ENCODE peak calls at places on chromosomes 2 and 18, in six cellular contexts. One of them, this sample, is unnamed.

GRCh38 chr2:128596453-128597430 is 278.1 kb upstream of the HS6ST1 start:
- DNase-seq in hepatocyte: no peak
- DNase-seq in uterus: no peak
- DNase-seq in mesendoderm: no peak
- DNase-seq in cardiac muscle cell: no peak
- DNase-seq in CD4-positive, alpha-beta memory T cell: no peak
- DNase-seq in this sample: no peak

GRCh38 chr18:24584205-24584604 is 123.8 kb downstream of the HRH4 start:
- DNase-seq in hepatocyte: no peak
- DNase-seq in uterus: no peak
- DNase-seq in mesendoderm: no peak
- DNase-seq in cardiac muscle cell: no peak
- DNase-seq in CD4-positive, alpha-beta memory T cell: no peak
- DNase-seq in this sample: no peak

GRCh38 chr18:13376298-13376840 is 157.8 kb downstream of the LDLRAD4 start:
- DNase-seq in hepatocyte: no peak
- DNase-seq in uterus: no peak
- DNase-seq in mesendoderm: no peak
- DNase-seq in cardiac muscle cell: no peak
- DNase-seq in CD4-positive, alpha-beta memory T cell: peak
- DNase-seq in this sample: peak

GRCh38 chr2:20186078-20186854 is 38.7 kb downstream of the SDC1 start:
- DNase-seq in hepatocyte: peak
- DNase-seq in uterus: no peak
- DNase-seq in mesendoderm: peak
- DNase-seq in cardiac muscle cell: peak
- DNase-seq in CD4-positive, alpha-beta memory T cell: no peak
- DNase-seq in this sample: no peak

GRCh38 chr2:182767578-182767977 is 51.5 kb downstream of the DNAJC10 start:
- DNase-seq in hepatocyte: peak
- DNase-seq in uterus: no peak
- DNase-seq in mesendoderm: peak
- DNase-seq in cardiac muscle cell: peak
- DNase-seq in CD4-positive, alpha-beta memory T cell: no peak
- DNase-seq in this sample: peak

GRCh38 chr2:79717364-79718007 is 204.6 kb downstream of the CTNNA2 start:
- DNase-seq in hepatocyte: peak
- DNase-seq in uterus: no peak
- DNase-seq in mesendoderm: peak
- DNase-seq in cardiac muscle cell: peak
- DNase-seq in CD4-positive, alpha-beta memory T cell: no peak
- DNase-seq in this sample: no peak

GRCh38 chr2:109513749-109514588 is 99.8 kb downstream of the SEPTIN10 start:
- DNase-seq in hepatocyte: peak
- DNase-seq in uterus: peak
- DNase-seq in mesendoderm: no peak
- DNase-seq in cardiac muscle cell: no peak
- DNase-seq in CD4-positive, alpha-beta memory T cell: no peak
- DNase-seq in this sample: peak

GRCh38 chr18:58615150-58616132 is 13.4 kb downstream of the ALPK2 start:
- DNase-seq in hepatocyte: no peak
- DNase-seq in uterus: no peak
- DNase-seq in mesendoderm: no peak
- DNase-seq in cardiac muscle cell: no peak
- DNase-seq in CD4-positive, alpha-beta memory T cell: peak
- DNase-seq in this sample: no peak

GRCh38 chr18:10928971-10929373 is 220.4 kb downstream of the PIEZO2 start:
- DNase-seq in hepatocyte: no peak
- DNase-seq in uterus: no peak
- DNase-seq in mesendoderm: no peak
- DNase-seq in cardiac muscle cell: no peak
- DNase-seq in CD4-positive, alpha-beta memory T cell: no peak
- DNase-seq in this sample: no peak

GRCh38 chr2:45256867-45257641 is 247.8 kb upstream of the SIX2 start:
- DNase-seq in hepatocyte: peak
- DNase-seq in uterus: no peak
- DNase-seq in mesendoderm: no peak
- DNase-seq in cardiac muscle cell: no peak
- DNase-seq in CD4-positive, alpha-beta memory T cell: no peak
- DNase-seq in this sample: no peak

GRCh38 chr2:126761981-126762878 is 106.3 kb downstream of the GYPC start:
- DNase-seq in hepatocyte: no peak
- DNase-seq in uterus: no peak
- DNase-seq in mesendoderm: no peak
- DNase-seq in cardiac muscle cell: no peak
- DNase-seq in CD4-positive, alpha-beta memory T cell: peak
- DNase-seq in this sample: peak

GRCh38 chr2:29022455-29023128 is 41.5 kb downstream of the TOGARAM2 start:
- DNase-seq in hepatocyte: no peak
- DNase-seq in uterus: no peak
- DNase-seq in mesendoderm: peak
- DNase-seq in cardiac muscle cell: peak
- DNase-seq in CD4-positive, alpha-beta memory T cell: no peak
- DNase-seq in this sample: no peak

GRCh38 chr18:1246827-1247226 is 342.2 kb downstream of the ADCYAP1 start:
- DNase-seq in hepatocyte: no peak
- DNase-seq in uterus: no peak
- DNase-seq in mesendoderm: no peak
- DNase-seq in cardiac muscle cell: no peak
- DNase-seq in CD4-positive, alpha-beta memory T cell: no peak
- DNase-seq in this sample: no peak

GRCh38 chr2:44362207-44363015 is 664 bp downstream of the CAMKMT start:
- DNase-seq in hepatocyte: peak
- DNase-seq in uterus: peak
- DNase-seq in mesendoderm: no peak
- DNase-seq in cardiac muscle cell: peak
- DNase-seq in CD4-positive, alpha-beta memory T cell: peak
- DNase-seq in this sample: peak

GRCh38 chr18:48319796-48320638 is 89.2 kb downstream of the ZBTB7C start:
- DNase-seq in hepatocyte: peak
- DNase-seq in uterus: no peak
- DNase-seq in mesendoderm: peak
- DNase-seq in cardiac muscle cell: no peak
- DNase-seq in CD4-positive, alpha-beta memory T cell: no peak
- DNase-seq in this sample: no peak

GRCh38 chr2:27154481-27154880 is 5.7 kb downstream of the TCF23 start:
- DNase-seq in hepatocyte: no peak
- DNase-seq in uterus: peak
- DNase-seq in mesendoderm: no peak
- DNase-seq in cardiac muscle cell: no peak
- DNase-seq in CD4-positive, alpha-beta memory T cell: no peak
- DNase-seq in this sample: no peak

GRCh38 chr2:2057125-2057721 is 273.9 kb downstream of the MYT1L start:
- DNase-seq in hepatocyte: peak
- DNase-seq in uterus: peak
- DNase-seq in mesendoderm: peak
- DNase-seq in cardiac muscle cell: no peak
- DNase-seq in CD4-positive, alpha-beta memory T cell: peak
- DNase-seq in this sample: peak

GRCh38 chr2:151637284-151637781 is 96.9 kb downstream of the NEB start:
- DNase-seq in hepatocyte: no peak
- DNase-seq in uterus: no peak
- DNase-seq in mesendoderm: no peak
- DNase-seq in cardiac muscle cell: no peak
- DNase-seq in CD4-positive, alpha-beta memory T cell: peak
- DNase-seq in this sample: peak

GRCh38 chr2:45943231-45944044 is 292.0 kb downstream of the PRKCE start:
- DNase-seq in hepatocyte: no peak
- DNase-seq in uterus: no peak
- DNase-seq in mesendoderm: no peak
- DNase-seq in cardiac muscle cell: no peak
- DNase-seq in CD4-positive, alpha-beta memory T cell: no peak
- DNase-seq in this sample: no peak

GRCh38 chr18:73244411-73244810 is 376.6 kb upstream of the NETO1 start:
- DNase-seq in hepatocyte: no peak
- DNase-seq in uterus: no peak
- DNase-seq in mesendoderm: no peak
- DNase-seq in cardiac muscle cell: no peak
- DNase-seq in CD4-positive, alpha-beta memory T cell: no peak
- DNase-seq in this sample: no peak

GRCh38 chr2:27379840-27380625 is 501 bp downstream of the ZNF513 start:
- DNase-seq in hepatocyte: peak
- DNase-seq in uterus: peak
- DNase-seq in mesendoderm: peak
- DNase-seq in cardiac muscle cell: no peak
- DNase-seq in CD4-positive, alpha-beta memory T cell: peak
- DNase-seq in this sample: peak

DNA sequence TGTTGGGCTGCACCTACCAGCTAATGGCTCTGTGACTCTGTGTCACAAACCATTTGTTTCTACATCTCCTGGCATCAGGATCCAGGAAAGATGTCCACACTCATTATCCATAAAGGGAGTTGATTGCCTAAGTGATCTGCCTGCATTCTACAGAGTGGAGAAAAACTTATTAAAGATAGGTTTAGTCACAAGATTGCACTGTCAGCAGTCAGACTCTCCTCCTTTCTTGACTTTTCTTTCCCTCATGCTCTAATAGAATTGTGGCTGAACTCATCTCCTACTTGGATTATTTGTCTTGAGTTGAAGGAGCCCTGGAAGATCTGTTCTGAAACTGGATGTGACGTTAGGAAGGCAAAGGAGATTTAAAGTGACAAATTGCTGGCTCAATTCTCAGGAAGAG is 152.7 kb downstream of the SLC8A1 start:
- DNase-seq in hepatocyte: no peak
- DNase-seq in uterus: no peak
- DNase-seq in mesendoderm: no peak
- DNase-seq in cardiac muscle cell: no peak
- DNase-seq in CD4-positive, alpha-beta memory T cell: no peak
- DNase-seq in this sample: no peak
- H3K4me3 ChIP-seq in hepatocyte: no peak
- H3K4me3 ChIP-seq in uterus: no peak
- H3K4me3 ChIP-seq in mesendoderm: no peak
- H3K4me3 ChIP-seq in cardiac muscle cell: no peak
- H3K4me3 ChIP-seq in CD4-positive, alpha-beta memory T cell: no peak
- H3K4me3 ChIP-seq in this sample: no peak

GRCh38 chr2:237414056-237414661 is at the start of gene COL6A3:
- DNase-seq in hepatocyte: peak
- DNase-seq in uterus: peak
- DNase-seq in mesendoderm: no peak
- DNase-seq in cardiac muscle cell: no peak
- DNase-seq in CD4-positive, alpha-beta memory T cell: no peak
- DNase-seq in this sample: no peak
- H3K4me3 ChIP-seq in hepatocyte: peak
- H3K4me3 ChIP-seq in uterus: peak
- H3K4me3 ChIP-seq in mesendoderm: no peak
- H3K4me3 ChIP-seq in cardiac muscle cell: no peak
- H3K4me3 ChIP-seq in CD4-positive, alpha-beta memory T cell: no peak
- H3K4me3 ChIP-seq in this sample: no peak

GRCh38 chr2:169029341-169029740 is 1.8 kb downstream of the ABCB11 start:
- DNase-seq in hepatocyte: no peak
- DNase-seq in uterus: no peak
- DNase-seq in mesendoderm: no peak
- DNase-seq in cardiac muscle cell: peak
- DNase-seq in CD4-positive, alpha-beta memory T cell: no peak
- DNase-seq in this sample: no peak
- H3K4me3 ChIP-seq in hepatocyte: no peak
- H3K4me3 ChIP-seq in uterus: no peak
- H3K4me3 ChIP-seq in mesendoderm: no peak
- H3K4me3 ChIP-seq in cardiac muscle cell: no peak
- H3K4me3 ChIP-seq in CD4-positive, alpha-beta memory T cell: no peak
- H3K4me3 ChIP-seq in this sample: no peak

GRCh38 chr2:173048530-173048900 is 27.1 kb upstream of the MAP3K20 start:
- DNase-seq in hepatocyte: peak
- DNase-seq in uterus: no peak
- DNase-seq in mesendoderm: no peak
- DNase-seq in cardiac muscle cell: no peak
- DNase-seq in CD4-positive, alpha-beta memory T cell: no peak
- DNase-seq in this sample: no peak

GRCh38 chr2:173050684-173051083 is 25.0 kb upstream of the MAP3K20 start:
- DNase-seq in hepatocyte: no peak
- DNase-seq in uterus: no peak
- DNase-seq in mesendoderm: no peak
- DNase-seq in cardiac muscle cell: no peak
- DNase-seq in CD4-positive, alpha-beta memory T cell: no peak
- DNase-seq in this sample: no peak

GRCh38 chr2:173051463-173051862 is 24.2 kb upstream of the MAP3K20 start:
- DNase-seq in hepatocyte: no peak
- DNase-seq in uterus: no peak
- DNase-seq in mesendoderm: no peak
- DNase-seq in cardiac muscle cell: no peak
- DNase-seq in CD4-positive, alpha-beta memory T cell: no peak
- DNase-seq in this sample: no peak

GRCh38 chr2:173048901-173049661 is 26.6 kb upstream of the MAP3K20 start:
- DNase-seq in hepatocyte: peak
- DNase-seq in uterus: peak
- DNase-seq in mesendoderm: no peak
- DNase-seq in cardiac muscle cell: no peak
- DNase-seq in CD4-positive, alpha-beta memory T cell: no peak
- DNase-seq in this sample: no peak

DNA sequence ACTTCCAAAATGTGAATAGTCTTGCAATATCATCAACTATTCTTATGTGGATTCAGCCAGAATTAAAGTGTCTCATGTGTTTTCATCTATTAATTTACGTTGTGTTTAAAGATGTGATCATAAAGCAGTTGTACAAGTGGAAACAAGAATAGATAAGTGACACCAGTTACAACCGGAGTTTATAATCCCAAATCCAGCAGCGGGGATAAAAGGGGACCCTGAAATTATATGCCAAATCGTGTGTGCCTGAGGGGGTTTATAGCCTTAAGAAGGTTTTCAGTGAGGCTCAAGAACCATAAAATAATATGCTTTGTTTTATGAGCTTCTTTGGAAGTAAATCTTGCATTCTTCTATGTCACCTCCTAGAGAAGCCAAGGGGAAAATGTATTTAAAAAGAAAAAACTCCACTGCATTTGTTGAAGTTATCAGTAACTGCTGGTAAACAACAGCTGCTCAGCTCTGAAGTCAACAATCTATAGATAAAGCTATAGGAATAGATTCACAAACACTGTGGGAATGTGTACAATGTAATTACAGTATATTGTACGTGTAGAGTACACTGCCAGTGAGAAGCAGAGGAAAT is 25.8 kb upstream of the MAP3K20 start:
- DNase-seq in hepatocyte: no peak
- DNase-seq in uterus: no peak
- DNase-seq in mesendoderm: no peak
- DNase-seq in cardiac muscle cell: no peak
- DNase-seq in CD4-positive, alpha-beta memory T cell: no peak
- DNase-seq in this sample: no peak
- H3K4me3 ChIP-seq in hepatocyte: no peak
- H3K4me3 ChIP-seq in uterus: no peak
- H3K4me3 ChIP-seq in mesendoderm: no peak
- H3K4me3 ChIP-seq in cardiac muscle cell: no peak
- H3K4me3 ChIP-seq in CD4-positive, alpha-beta memory T cell: no peak
- H3K4me3 ChIP-seq in this sample: no peak